ENCODE peak calls at places on chromosome 16, in ten cellular contexts. One of them, this sample, is unnamed.

GRCh38 chr16:58399718-58400633 is 7.7 kb downstream of the GINS3 start:
- DNase-seq in AML-193: no peak
- DNase-seq in ureter: no peak
- DNase-seq in GM20000: no peak
- DNase-seq in activated T-helper 1 cell treated with anti-CD3 and anti-CD28 coated beads, Interleukin-2, amount 50 U/mL, for 16 hours: no peak
- DNase-seq in hepatic stellate cell: no peak
- DNase-seq in natural killer cell: no peak
- DNase-seq in hypothalamus: no peak
- DNase-seq in uterus: no peak
- DNase-seq in cardiac fibroblast: peak
- DNase-seq in this sample: no peak

GRCh38 chr16:82655720-82656500 is 29.1 kb downstream of the CDH13 start:
- DNase-seq in natural killer cell: no peak
- DNase-seq in uterus: no peak
- DNase-seq in ureter: no peak
- DNase-seq in AML-193: no peak
- DNase-seq in hepatic stellate cell: no peak
- DNase-seq in cardiac fibroblast: no peak
- DNase-seq in hypothalamus: no peak
- DNase-seq in GM20000: no peak
- DNase-seq in activated T-helper 1 cell treated with anti-CD3 and anti-CD28 coated beads, Interleukin-2, amount 50 U/mL, for 16 hours: no peak
- DNase-seq in this sample: no peak

GRCh38 chr16:5605404-5605803 is 507.8 kb upstream of the EEF2KMT start:
- DNase-seq in natural killer cell: no peak
- DNase-seq in AML-193: no peak
- DNase-seq in ureter: no peak
- DNase-seq in GM20000: no peak
- DNase-seq in hypothalamus: no peak
- DNase-seq in activated T-helper 1 cell treated with anti-CD3 and anti-CD28 coated beads, Interleukin-2, amount 50 U/mL, for 16 hours: no peak
- DNase-seq in cardiac fibroblast: no peak
- DNase-seq in uterus: no peak
- DNase-seq in hepatic stellate cell: no peak
- DNase-seq in this sample: no peak

GRCh38 chr16:64590516-64590915 is 531.3 kb downstream of the CDH11 start:
- DNase-seq in hepatic stellate cell: no peak
- DNase-seq in uterus: no peak
- DNase-seq in GM20000: no peak
- DNase-seq in cardiac fibroblast: peak
- DNase-seq in ureter: no peak
- DNase-seq in AML-193: no peak
- DNase-seq in activated T-helper 1 cell treated with anti-CD3 and anti-CD28 coated beads, Interleukin-2, amount 50 U/mL, for 16 hours: no peak
- DNase-seq in natural killer cell: no peak
- DNase-seq in hypothalamus: no peak
- DNase-seq in this sample: no peak

GRCh38 chr16:975313-975690 is 4.5 kb upstream of the LMF1 start:
- DNase-seq in hepatic stellate cell: no peak
- DNase-seq in activated T-helper 1 cell treated with anti-CD3 and anti-CD28 coated beads, Interleukin-2, amount 50 U/mL, for 16 hours: no peak
- DNase-seq in AML-193: no peak
- DNase-seq in ureter: no peak
- DNase-seq in hypothalamus: no peak
- DNase-seq in GM20000: no peak
- DNase-seq in natural killer cell: no peak
- DNase-seq in uterus: no peak
- DNase-seq in cardiac fibroblast: no peak
- DNase-seq in this sample: no peak

GRCh38 chr16:85645021-85645589 is 32.0 kb downstream of the GSE1 start:
- DNase-seq in activated T-helper 1 cell treated with anti-CD3 and anti-CD28 coated beads, Interleukin-2, amount 50 U/mL, for 16 hours: no peak
- DNase-seq in hepatic stellate cell: no peak
- DNase-seq in ureter: no peak
- DNase-seq in AML-193: no peak
- DNase-seq in GM20000: no peak
- DNase-seq in natural killer cell: no peak
- DNase-seq in cardiac fibroblast: no peak
- DNase-seq in uterus: no peak
- DNase-seq in hypothalamus: no peak
- DNase-seq in this sample: no peak

GRCh38 chr16:29992371-29992967 is 2.9 kb downstream of the HIRIP3 start:
- DNase-seq in activated T-helper 1 cell treated with anti-CD3 and anti-CD28 coated beads, Interleukin-2, amount 50 U/mL, for 16 hours: no peak
- DNase-seq in hypothalamus: no peak
- DNase-seq in hepatic stellate cell: no peak
- DNase-seq in GM20000: no peak
- DNase-seq in uterus: no peak
- DNase-seq in cardiac fibroblast: no peak
- DNase-seq in AML-193: no peak
- DNase-seq in natural killer cell: no peak
- DNase-seq in ureter: no peak
- DNase-seq in this sample: no peak

GRCh38 chr16:386641-387156 is 4.9 kb upstream of the PGAP6 start:
- DNase-seq in uterus: no peak
- DNase-seq in activated T-helper 1 cell treated with anti-CD3 and anti-CD28 coated beads, Interleukin-2, amount 50 U/mL, for 16 hours: no peak
- DNase-seq in GM20000: no peak
- DNase-seq in AML-193: no peak
- DNase-seq in ureter: no peak
- DNase-seq in hepatic stellate cell: no peak
- DNase-seq in hypothalamus: peak
- DNase-seq in cardiac fibroblast: peak
- DNase-seq in natural killer cell: no peak
- DNase-seq in this sample: no peak

GRCh38 chr16:87963400-87963799 is 12.2 kb downstream of the BANP start:
- DNase-seq in hepatic stellate cell: peak
- DNase-seq in AML-193: no peak
- DNase-seq in GM20000: no peak
- DNase-seq in hypothalamus: no peak
- DNase-seq in cardiac fibroblast: peak
- DNase-seq in ureter: no peak
- DNase-seq in uterus: no peak
- DNase-seq in natural killer cell: peak
- DNase-seq in activated T-helper 1 cell treated with anti-CD3 and anti-CD28 coated beads, Interleukin-2, amount 50 U/mL, for 16 hours: peak
- DNase-seq in this sample: no peak

GRCh38 chr16:2033057-2033911 is 6.6 kb downstream of the NHERF2 start:
- DNase-seq in uterus: peak
- DNase-seq in hepatic stellate cell: peak
- DNase-seq in activated T-helper 1 cell treated with anti-CD3 and anti-CD28 coated beads, Interleukin-2, amount 50 U/mL, for 16 hours: no peak
- DNase-seq in hypothalamus: peak
- DNase-seq in ureter: no peak
- DNase-seq in natural killer cell: no peak
- DNase-seq in cardiac fibroblast: peak
- DNase-seq in GM20000: no peak
- DNase-seq in AML-193: no peak
- DNase-seq in this sample: no peak

GRCh38 chr16:70250748-70251650 is 741 bp downstream of the EXOSC6 start:
- DNase-seq in natural killer cell: peak
- DNase-seq in cardiac fibroblast: peak
- DNase-seq in AML-193: peak
- DNase-seq in hepatic stellate cell: peak
- DNase-seq in ureter: no peak
- DNase-seq in hypothalamus: no peak
- DNase-seq in activated T-helper 1 cell treated with anti-CD3 and anti-CD28 coated beads, Interleukin-2, amount 50 U/mL, for 16 hours: no peak
- DNase-seq in GM20000: peak
- DNase-seq in uterus: peak
- DNase-seq in this sample: peak

GRCh38 chr16:64215730-64216129 is 906.1 kb downstream of the CDH11 start:
- DNase-seq in hepatic stellate cell: no peak
- DNase-seq in AML-193: no peak
- DNase-seq in natural killer cell: no peak
- DNase-seq in GM20000: no peak
- DNase-seq in ureter: no peak
- DNase-seq in activated T-helper 1 cell treated with anti-CD3 and anti-CD28 coated beads, Interleukin-2, amount 50 U/mL, for 16 hours: no peak
- DNase-seq in cardiac fibroblast: no peak
- DNase-seq in hypothalamus: no peak
- DNase-seq in uterus: no peak
- DNase-seq in this sample: no peak

GRCh38 chr16:726438-727290 is at the start of the genes CCDC78 and HAGHL:
- DNase-seq in hypothalamus: peak
- DNase-seq in AML-193: peak
- DNase-seq in cardiac fibroblast: no peak
- DNase-seq in natural killer cell: peak
- DNase-seq in ureter: peak
- DNase-seq in hepatic stellate cell: no peak
- DNase-seq in uterus: no peak
- DNase-seq in GM20000: peak
- DNase-seq in activated T-helper 1 cell treated with anti-CD3 and anti-CD28 coated beads, Interleukin-2, amount 50 U/mL, for 16 hours: peak
- DNase-seq in this sample: peak

GRCh38 chr16:25161753-25162152 is 50.2 kb downstream of the LCMT1 start:
- DNase-seq in natural killer cell: no peak
- DNase-seq in hepatic stellate cell: no peak
- DNase-seq in uterus: no peak
- DNase-seq in ureter: no peak
- DNase-seq in GM20000: no peak
- DNase-seq in hypothalamus: no peak
- DNase-seq in activated T-helper 1 cell treated with anti-CD3 and anti-CD28 coated beads, Interleukin-2, amount 50 U/mL, for 16 hours: no peak
- DNase-seq in cardiac fibroblast: no peak
- DNase-seq in AML-193: no peak
- DNase-seq in this sample: no peak

GRCh38 chr16:47732806-47733150 is 271.6 kb downstream of the PHKB start:
- DNase-seq in ureter: no peak
- DNase-seq in GM20000: no peak
- DNase-seq in hypothalamus: no peak
- DNase-seq in natural killer cell: no peak
- DNase-seq in AML-193: no peak
- DNase-seq in cardiac fibroblast: peak
- DNase-seq in hepatic stellate cell: peak
- DNase-seq in uterus: no peak
- DNase-seq in activated T-helper 1 cell treated with anti-CD3 and anti-CD28 coated beads, Interleukin-2, amount 50 U/mL, for 16 hours: no peak
- DNase-seq in this sample: no peak

GRCh38 chr16:1870365-1871082 is 1.4 kb downstream of the MEIOB start:
- DNase-seq in uterus: no peak
- DNase-seq in AML-193: no peak
- DNase-seq in activated T-helper 1 cell treated with anti-CD3 and anti-CD28 coated beads, Interleukin-2, amount 50 U/mL, for 16 hours: no peak
- DNase-seq in hypothalamus: no peak
- DNase-seq in hepatic stellate cell: peak
- DNase-seq in natural killer cell: no peak
- DNase-seq in cardiac fibroblast: peak
- DNase-seq in GM20000: no peak
- DNase-seq in ureter: no peak
- DNase-seq in this sample: no peak

GRCh38 chr16:24010440-24011089 is 174.8 kb downstream of the PRKCB start:
- DNase-seq in hepatic stellate cell: peak
- DNase-seq in natural killer cell: peak
- DNase-seq in uterus: peak
- DNase-seq in GM20000: peak
- DNase-seq in AML-193: peak
- DNase-seq in ureter: peak
- DNase-seq in activated T-helper 1 cell treated with anti-CD3 and anti-CD28 coated beads, Interleukin-2, amount 50 U/mL, for 16 hours: peak
- DNase-seq in hypothalamus: peak
- DNase-seq in cardiac fibroblast: peak
- DNase-seq in this sample: peak

GRCh38 chr16:81995651-81996050 is 15.6 kb downstream of the SDR42E1 start:
- DNase-seq in ureter: no peak
- DNase-seq in hepatic stellate cell: no peak
- DNase-seq in uterus: no peak
- DNase-seq in hypothalamus: no peak
- DNase-seq in cardiac fibroblast: peak
- DNase-seq in AML-193: no peak
- DNase-seq in natural killer cell: no peak
- DNase-seq in activated T-helper 1 cell treated with anti-CD3 and anti-CD28 coated beads, Interleukin-2, amount 50 U/mL, for 16 hours: no peak
- DNase-seq in GM20000: no peak
- DNase-seq in this sample: no peak

GRCh38 chr16:84517366-84517765 is 12.9 kb upstream of the MEAK7 start:
- DNase-seq in cardiac fibroblast: no peak
- DNase-seq in GM20000: no peak
- DNase-seq in uterus: no peak
- DNase-seq in activated T-helper 1 cell treated with anti-CD3 and anti-CD28 coated beads, Interleukin-2, amount 50 U/mL, for 16 hours: no peak
- DNase-seq in hypothalamus: no peak
- DNase-seq in natural killer cell: no peak
- DNase-seq in AML-193: no peak
- DNase-seq in hepatic stellate cell: no peak
- DNase-seq in ureter: no peak
- DNase-seq in this sample: no peak

GRCh38 chr16:9344508-9344907 is 253.1 kb downstream of the HAPSTR1 start:
- DNase-seq in uterus: no peak
- DNase-seq in natural killer cell: no peak
- DNase-seq in hepatic stellate cell: no peak
- DNase-seq in hypothalamus: no peak
- DNase-seq in activated T-helper 1 cell treated with anti-CD3 and anti-CD28 coated beads, Interleukin-2, amount 50 U/mL, for 16 hours: no peak
- DNase-seq in GM20000: no peak
- DNase-seq in cardiac fibroblast: no peak
- DNase-seq in ureter: no peak
- DNase-seq in AML-193: no peak
- DNase-seq in this sample: no peak

GRCh38 chr16:64428463-64428862 is 693.4 kb downstream of the CDH11 start:
- DNase-seq in natural killer cell: no peak
- DNase-seq in activated T-helper 1 cell treated with anti-CD3 and anti-CD28 coated beads, Interleukin-2, amount 50 U/mL, for 16 hours: no peak
- DNase-seq in GM20000: no peak
- DNase-seq in hepatic stellate cell: peak
- DNase-seq in AML-193: no peak
- DNase-seq in uterus: no peak
- DNase-seq in hypothalamus: no peak
- DNase-seq in cardiac fibroblast: peak
- DNase-seq in ureter: no peak
- DNase-seq in this sample: no peak

GRCh38 chr16:72043058-72043457 is 11.2 kb upstream of the HP start:
- DNase-seq in AML-193: no peak
- DNase-seq in natural killer cell: no peak
- DNase-seq in activated T-helper 1 cell treated with anti-CD3 and anti-CD28 coated beads, Interleukin-2, amount 50 U/mL, for 16 hours: no peak
- DNase-seq in hepatic stellate cell: no peak
- DNase-seq in hypothalamus: no peak
- DNase-seq in cardiac fibroblast: no peak
- DNase-seq in ureter: no peak
- DNase-seq in uterus: no peak
- DNase-seq in GM20000: no peak
- DNase-seq in this sample: no peak

GRCh38 chr16:84791088-84791487 is 28.7 kb upstream of the CRISPLD2 start:
- DNase-seq in activated T-helper 1 cell treated with anti-CD3 and anti-CD28 coated beads, Interleukin-2, amount 50 U/mL, for 16 hours: no peak
- DNase-seq in ureter: no peak
- DNase-seq in hypothalamus: no peak
- DNase-seq in cardiac fibroblast: no peak
- DNase-seq in hepatic stellate cell: no peak
- DNase-seq in AML-193: no peak
- DNase-seq in GM20000: no peak
- DNase-seq in uterus: no peak
- DNase-seq in natural killer cell: no peak
- DNase-seq in this sample: no peak

GRCh38 chr16:51596247-51596646 is 445.2 kb upstream of the SALL1 start:
- DNase-seq in uterus: no peak
- DNase-seq in activated T-helper 1 cell treated with anti-CD3 and anti-CD28 coated beads, Interleukin-2, amount 50 U/mL, for 16 hours: no peak
- DNase-seq in natural killer cell: no peak
- DNase-seq in GM20000: no peak
- DNase-seq in hepatic stellate cell: no peak
- DNase-seq in AML-193: no peak
- DNase-seq in ureter: no peak
- DNase-seq in hypothalamus: no peak
- DNase-seq in cardiac fibroblast: no peak
- DNase-seq in this sample: no peak

GRCh38 chr16:48409839-48410610 is 24.8 kb upstream of the SIAH1 start:
- DNase-seq in AML-193: no peak
- DNase-seq in uterus: no peak
- DNase-seq in hepatic stellate cell: peak
- DNase-seq in activated T-helper 1 cell treated with anti-CD3 and anti-CD28 coated beads, Interleukin-2, amount 50 U/mL, for 16 hours: no peak
- DNase-seq in GM20000: no peak
- DNase-seq in natural killer cell: no peak
- DNase-seq in cardiac fibroblast: peak
- DNase-seq in hypothalamus: no peak
- DNase-seq in ureter: peak
- DNase-seq in this sample: no peak

GRCh38 chr16:30541502-30542329 is 7.1 kb upstream of the ZNF747 start:
- DNase-seq in hypothalamus: no peak
- DNase-seq in AML-193: no peak
- DNase-seq in cardiac fibroblast: peak
- DNase-seq in ureter: no peak
- DNase-seq in hepatic stellate cell: peak
- DNase-seq in uterus: no peak
- DNase-seq in GM20000: no peak
- DNase-seq in activated T-helper 1 cell treated with anti-CD3 and anti-CD28 coated beads, Interleukin-2, amount 50 U/mL, for 16 hours: no peak
- DNase-seq in natural killer cell: no peak
- DNase-seq in this sample: no peak

GRCh38 chr16:87033541-87034300 is 283.5 kb downstream of the C16orf95 start:
- DNase-seq in GM20000: no peak
- DNase-seq in uterus: no peak
- DNase-seq in ureter: no peak
- DNase-seq in activated T-helper 1 cell treated with anti-CD3 and anti-CD28 coated beads, Interleukin-2, amount 50 U/mL, for 16 hours: no peak
- DNase-seq in AML-193: no peak
- DNase-seq in hepatic stellate cell: no peak
- DNase-seq in cardiac fibroblast: no peak
- DNase-seq in hypothalamus: no peak
- DNase-seq in natural killer cell: no peak
- DNase-seq in this sample: no peak

GRCh38 chr16:27275394-27275793 is 6.8 kb upstream of the NSMCE1 start:
- DNase-seq in cardiac fibroblast: no peak
- DNase-seq in natural killer cell: no peak
- DNase-seq in hypothalamus: no peak
- DNase-seq in ureter: no peak
- DNase-seq in hepatic stellate cell: no peak
- DNase-seq in AML-193: no peak
- DNase-seq in activated T-helper 1 cell treated with anti-CD3 and anti-CD28 coated beads, Interleukin-2, amount 50 U/mL, for 16 hours: no peak
- DNase-seq in GM20000: no peak
- DNase-seq in uterus: no peak
- DNase-seq in this sample: no peak